ENCODE peak calls at places on chromosome 16, in eight cellular contexts. One of them, this sample, is unnamed.

GRCh38 chr16:79815049-79815448 is 214.5 kb upstream of the MAF start:
- DNase-seq in right lobe of liver: no peak
- DNase-seq in body of pancreas: no peak
- DNase-seq in tibial nerve: no peak
- DNase-seq in ovary: no peak
- DNase-seq in astrocyte: no peak
- DNase-seq in OCI-LY7: no peak
- DNase-seq in lower lobe of right lung: no peak
- DNase-seq in this sample: no peak

GRCh38 chr16:50273382-50273690 is 7.0 kb downstream of the ADCY7 start:
- DNase-seq in right lobe of liver: no peak
- DNase-seq in body of pancreas: no peak
- DNase-seq in tibial nerve: no peak
- DNase-seq in ovary: no peak
- DNase-seq in astrocyte: no peak
- DNase-seq in OCI-LY7: no peak
- DNase-seq in lower lobe of right lung: no peak
- DNase-seq in this sample: no peak

GRCh38 chr16:11359370-11359769 is 14.1 kb downstream of the RMI2 start:
- DNase-seq in right lobe of liver: no peak
- DNase-seq in body of pancreas: peak
- DNase-seq in tibial nerve: no peak
- DNase-seq in ovary: no peak
- DNase-seq in astrocyte: peak
- DNase-seq in OCI-LY7: no peak
- DNase-seq in lower lobe of right lung: no peak
- DNase-seq in this sample: peak

GRCh38 chr16:87463722-87464690 is 28.8 kb downstream of the ZCCHC14 start:
- DNase-seq in right lobe of liver: no peak
- DNase-seq in body of pancreas: peak
- DNase-seq in tibial nerve: no peak
- DNase-seq in ovary: peak
- DNase-seq in astrocyte: peak
- DNase-seq in OCI-LY7: peak
- DNase-seq in lower lobe of right lung: no peak
- DNase-seq in this sample: no peak

GRCh38 chr16:87375426-87376135 is 8.0 kb downstream of the FBXO31 start:
- DNase-seq in right lobe of liver: peak
- DNase-seq in body of pancreas: no peak
- DNase-seq in tibial nerve: no peak
- DNase-seq in ovary: no peak
- DNase-seq in astrocyte: peak
- DNase-seq in OCI-LY7: no peak
- DNase-seq in lower lobe of right lung: peak
- DNase-seq in this sample: no peak

GRCh38 chr16:67444259-67445125 is 13.6 kb downstream of the HSD11B2 start:
- DNase-seq in right lobe of liver: no peak
- DNase-seq in body of pancreas: no peak
- DNase-seq in tibial nerve: no peak
- DNase-seq in ovary: no peak
- DNase-seq in astrocyte: no peak
- DNase-seq in OCI-LY7: no peak
- DNase-seq in lower lobe of right lung: no peak
- DNase-seq in this sample: no peak

GRCh38 chr16:2458887-2459646 is 842 bp upstream of the TEDC2 start:
- DNase-seq in right lobe of liver: peak
- DNase-seq in body of pancreas: no peak
- DNase-seq in tibial nerve: no peak
- DNase-seq in ovary: no peak
- DNase-seq in astrocyte: no peak
- DNase-seq in OCI-LY7: peak
- DNase-seq in lower lobe of right lung: no peak
- DNase-seq in this sample: no peak

GRCh38 chr16:9138731-9139501 is 47.5 kb downstream of the HAPSTR1 start:
- DNase-seq in right lobe of liver: peak
- DNase-seq in body of pancreas: peak
- DNase-seq in tibial nerve: peak
- DNase-seq in ovary: peak
- DNase-seq in astrocyte: no peak
- DNase-seq in OCI-LY7: peak
- DNase-seq in lower lobe of right lung: peak
- DNase-seq in this sample: peak

GRCh38 chr16:78396046-78396445 is 296.6 kb downstream of the WWOX start:
- DNase-seq in right lobe of liver: no peak
- DNase-seq in body of pancreas: no peak
- DNase-seq in tibial nerve: no peak
- DNase-seq in ovary: no peak
- DNase-seq in astrocyte: no peak
- DNase-seq in OCI-LY7: peak
- DNase-seq in lower lobe of right lung: no peak
- DNase-seq in this sample: no peak
- TF ChIP-seq CTCF in right lobe of liver: peak
- TF ChIP-seq CTCF in body of pancreas: no peak
- TF ChIP-seq CTCF in tibial nerve: no peak
- TF ChIP-seq CTCF in ovary: no peak
- TF ChIP-seq CTCF in astrocyte: no peak
- TF ChIP-seq CTCF in OCI-LY7: peak
- TF ChIP-seq CTCF in lower lobe of right lung: peak
- TF ChIP-seq CTCF in this sample: peak

GRCh38 chr16:14485811-14486519 is 144.1 kb downstream of the PARN start:
- DNase-seq in right lobe of liver: no peak
- DNase-seq in body of pancreas: no peak
- DNase-seq in tibial nerve: no peak
- DNase-seq in ovary: no peak
- DNase-seq in astrocyte: no peak
- DNase-seq in OCI-LY7: no peak
- DNase-seq in lower lobe of right lung: no peak
- DNase-seq in this sample: no peak

GRCh38 chr16:14489460-14489859 is 140.6 kb downstream of the PARN start:
- DNase-seq in right lobe of liver: no peak
- DNase-seq in body of pancreas: no peak
- DNase-seq in tibial nerve: no peak
- DNase-seq in ovary: no peak
- DNase-seq in astrocyte: no peak
- DNase-seq in OCI-LY7: peak
- DNase-seq in lower lobe of right lung: no peak
- DNase-seq in this sample: peak

GRCh38 chr16:14485131-14485551 is 144.9 kb downstream of the PARN start:
- DNase-seq in right lobe of liver: no peak
- DNase-seq in body of pancreas: no peak
- DNase-seq in tibial nerve: no peak
- DNase-seq in ovary: no peak
- DNase-seq in astrocyte: peak
- DNase-seq in OCI-LY7: no peak
- DNase-seq in lower lobe of right lung: no peak
- DNase-seq in this sample: no peak

GRCh38 chr16:14487579-14487978 is 142.5 kb downstream of the PARN start:
- DNase-seq in right lobe of liver: no peak
- DNase-seq in body of pancreas: no peak
- DNase-seq in tibial nerve: no peak
- DNase-seq in ovary: no peak
- DNase-seq in astrocyte: no peak
- DNase-seq in OCI-LY7: peak
- DNase-seq in lower lobe of right lung: no peak
- DNase-seq in this sample: no peak

GRCh38 chr16:14486520-14487303 is 143.3 kb downstream of the PARN start:
- DNase-seq in right lobe of liver: peak
- DNase-seq in body of pancreas: peak
- DNase-seq in tibial nerve: peak
- DNase-seq in ovary: peak
- DNase-seq in astrocyte: peak
- DNase-seq in OCI-LY7: no peak
- DNase-seq in lower lobe of right lung: peak
- DNase-seq in this sample: peak
- H3K4me3 ChIP-seq in right lobe of liver: peak
- H3K4me3 ChIP-seq in body of pancreas: no peak
- H3K4me3 ChIP-seq in tibial nerve: peak
- H3K4me3 ChIP-seq in ovary: peak
- H3K4me3 ChIP-seq in astrocyte: peak
- H3K4me3 ChIP-seq in OCI-LY7: no peak
- H3K4me3 ChIP-seq in lower lobe of right lung: peak
- H3K4me3 ChIP-seq in this sample: peak

GRCh38 chr16:51337662-51338061 is 186.6 kb upstream of the SALL1 start:
- DNase-seq in right lobe of liver: no peak
- DNase-seq in body of pancreas: no peak
- DNase-seq in tibial nerve: no peak
- DNase-seq in ovary: no peak
- DNase-seq in astrocyte: no peak
- DNase-seq in OCI-LY7: no peak
- DNase-seq in lower lobe of right lung: no peak
- DNase-seq in this sample: no peak
- TF ChIP-seq CTCF in right lobe of liver: no peak
- TF ChIP-seq CTCF in body of pancreas: no peak
- TF ChIP-seq CTCF in tibial nerve: no peak
- TF ChIP-seq CTCF in ovary: no peak
- TF ChIP-seq CTCF in astrocyte: no peak
- TF ChIP-seq CTCF in OCI-LY7: no peak
- TF ChIP-seq CTCF in lower lobe of right lung: no peak
- TF ChIP-seq CTCF in this sample: no peak

GRCh38 chr16:31148281-31148728 is 1.6 kb downstream of the PRSS36 start:
- DNase-seq in right lobe of liver: no peak
- DNase-seq in body of pancreas: peak
- DNase-seq in tibial nerve: no peak
- DNase-seq in ovary: no peak
- DNase-seq in astrocyte: no peak
- DNase-seq in OCI-LY7: no peak
- DNase-seq in lower lobe of right lung: peak
- DNase-seq in this sample: no peak
- H3K4me3 ChIP-seq in right lobe of liver: no peak
- H3K4me3 ChIP-seq in body of pancreas: no peak
- H3K4me3 ChIP-seq in tibial nerve: no peak
- H3K4me3 ChIP-seq in ovary: no peak
- H3K4me3 ChIP-seq in astrocyte: no peak
- H3K4me3 ChIP-seq in OCI-LY7: no peak
- H3K4me3 ChIP-seq in lower lobe of right lung: peak
- H3K4me3 ChIP-seq in this sample: no peak

GRCh38 chr16:75555707-75556512 is at the start of gene TMEM231:
- DNase-seq in right lobe of liver: peak
- DNase-seq in body of pancreas: peak
- DNase-seq in tibial nerve: peak
- DNase-seq in ovary: peak
- DNase-seq in astrocyte: peak
- DNase-seq in OCI-LY7: peak
- DNase-seq in lower lobe of right lung: peak
- DNase-seq in this sample: peak

GRCh38 chr16:75555213-75555706 is 792 bp downstream of the TMEM231 start:
- DNase-seq in right lobe of liver: peak
- DNase-seq in body of pancreas: peak
- DNase-seq in tibial nerve: peak
- DNase-seq in ovary: peak
- DNase-seq in astrocyte: peak
- DNase-seq in OCI-LY7: peak
- DNase-seq in lower lobe of right lung: peak
- DNase-seq in this sample: peak

GRCh38 chr16:75552951-75553350 is 3.1 kb downstream of the TMEM231 start:
- DNase-seq in right lobe of liver: no peak
- DNase-seq in body of pancreas: no peak
- DNase-seq in tibial nerve: no peak
- DNase-seq in ovary: no peak
- DNase-seq in astrocyte: no peak
- DNase-seq in OCI-LY7: no peak
- DNase-seq in lower lobe of right lung: no peak
- DNase-seq in this sample: no peak

GRCh38 chr16:75546293-75546692 is 9.8 kb downstream of the TMEM231 start:
- DNase-seq in right lobe of liver: no peak
- DNase-seq in body of pancreas: no peak
- DNase-seq in tibial nerve: no peak
- DNase-seq in ovary: no peak
- DNase-seq in astrocyte: no peak
- DNase-seq in OCI-LY7: no peak
- DNase-seq in lower lobe of right lung: no peak
- DNase-seq in this sample: peak

GRCh38 chr16:75550211-75550662 is 5.8 kb downstream of the TMEM231 start:
- DNase-seq in right lobe of liver: peak
- DNase-seq in body of pancreas: peak
- DNase-seq in tibial nerve: no peak
- DNase-seq in ovary: no peak
- DNase-seq in astrocyte: peak
- DNase-seq in OCI-LY7: peak
- DNase-seq in lower lobe of right lung: no peak
- DNase-seq in this sample: no peak
- TF ChIP-seq CTCF in right lobe of liver: peak
- TF ChIP-seq CTCF in body of pancreas: peak
- TF ChIP-seq CTCF in tibial nerve: peak
- TF ChIP-seq CTCF in ovary: no peak
- TF ChIP-seq CTCF in astrocyte: peak
- TF ChIP-seq CTCF in OCI-LY7: peak
- TF ChIP-seq CTCF in lower lobe of right lung: peak
- TF ChIP-seq CTCF in this sample: peak

DNA sequence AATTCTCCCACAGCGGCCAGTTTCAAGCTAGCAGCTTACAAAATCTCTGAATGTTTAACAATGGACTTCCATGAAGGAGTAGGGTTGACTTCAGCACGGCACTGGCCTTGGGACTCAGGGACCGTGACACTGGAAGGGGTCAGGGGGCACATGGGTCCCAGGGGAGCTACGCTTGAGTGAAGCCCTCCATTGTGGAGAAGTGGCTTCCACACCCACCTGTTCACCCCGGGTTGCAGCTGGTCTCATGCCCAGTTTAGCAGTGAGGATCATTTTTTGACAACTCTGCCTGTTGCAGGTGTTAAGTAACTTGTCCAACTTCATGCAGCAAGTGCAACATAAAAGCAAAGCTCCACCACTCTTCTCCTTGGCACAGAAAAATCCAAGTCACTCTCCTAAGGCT is 510.2 kb downstream of the CDH13 start:
- DNase-seq in right lobe of liver: no peak
- DNase-seq in body of pancreas: no peak
- DNase-seq in tibial nerve: no peak
- DNase-seq in ovary: no peak
- DNase-seq in astrocyte: no peak
- DNase-seq in OCI-LY7: peak
- DNase-seq in lower lobe of right lung: no peak
- DNase-seq in this sample: no peak
- H3K4me3 ChIP-seq in right lobe of liver: peak
- H3K4me3 ChIP-seq in body of pancreas: no peak
- H3K4me3 ChIP-seq in tibial nerve: peak
- H3K4me3 ChIP-seq in ovary: peak
- H3K4me3 ChIP-seq in astrocyte: peak
- H3K4me3 ChIP-seq in OCI-LY7: peak
- H3K4me3 ChIP-seq in lower lobe of right lung: peak
- H3K4me3 ChIP-seq in this sample: peak

GRCh38 chr16:70604407-70605283 is 41.7 kb upstream of the IL34 start:
- DNase-seq in right lobe of liver: no peak
- DNase-seq in body of pancreas: no peak
- DNase-seq in tibial nerve: no peak
- DNase-seq in ovary: no peak
- DNase-seq in astrocyte: no peak
- DNase-seq in OCI-LY7: no peak
- DNase-seq in lower lobe of right lung: no peak
- DNase-seq in this sample: no peak
- TF ChIP-seq CTCF in right lobe of liver: no peak
- TF ChIP-seq CTCF in body of pancreas: no peak
- TF ChIP-seq CTCF in tibial nerve: peak
- TF ChIP-seq CTCF in ovary: no peak
- TF ChIP-seq CTCF in astrocyte: no peak
- TF ChIP-seq CTCF in OCI-LY7: no peak
- TF ChIP-seq CTCF in lower lobe of right lung: no peak
- TF ChIP-seq CTCF in this sample: no peak

This sample was measured in fibroblast of villous mesenchyme.